ENCODE peak calls at places on chromosomes 11 and 22, in nine cellular contexts. M, B, N, D, Y, W, U, V and E are unnamed samples.

GRCh38 chr11:77724639-77725038 is 87.0 kb upstream of the CLNS1A start:
- DNase-seq in M (no peak), B (no peak), N (no peak), D (no peak), Y (no peak), W (no peak), U (no peak), V (no peak), E (no peak)

GRCh38 chr11:9096427-9096826 is 5.0 kb upstream of the SCUBE2 start:
- DNase-seq in M (no peak), B (no peak), N (no peak), D (no peak), Y (no peak), W (no peak), U (no peak), V (no peak), E (no peak)

GRCh38 chr22:37643225-37643847 is 3.9 kb downstream of the SH3BP1 start:
- DNase-seq in M (peak), B (peak), N (peak), D (no peak), Y (peak), W (peak), U (peak), V (peak), E (peak)

GRCh38 chr11:89495951-89496350 is 4.8 kb upstream of the NOX4 start:
- DNase-seq in M (peak), B (peak), N (no peak), D (peak), Y (peak), W (peak), U (peak), V (no peak), E (peak)

GRCh38 chr11:2268911-2269600 is 1.3 kb downstream of the ASCL2 start:
- DNase-seq in M (no peak), B (no peak), N (peak), D (no peak), Y (peak), W (peak), U (peak), V (peak), E (no peak)

GRCh38 chr11:36056160-36056751 is 112.4 kb downstream of the LDLRAD3 start:
- DNase-seq in M (no peak), B (peak), N (no peak), D (no peak), Y (peak), W (no peak), U (no peak), V (no peak), E (no peak)

GRCh38 chr11:122628691-122629555 is 26.6 kb upstream of the UBASH3B start:
- DNase-seq in M (peak), B (peak), N (peak), D (no peak), Y (peak), W (peak), U (peak), V (peak), E (peak)

GRCh38 chr11:124081496-124081895 is 33.8 kb upstream of the VWA5A start:
- DNase-seq in M (no peak), B (no peak), N (no peak), D (no peak), Y (no peak), W (no peak), U (no peak), V (no peak), E (no peak)

GRCh38 chr22:41092847-41093371 is 517 bp downstream of the EP300 start:
- DNase-seq in M (no peak), B (peak), N (no peak), D (no peak), Y (no peak), W (no peak), U (peak), V (no peak), E (no peak)

GRCh38 chr11:1012291-1012690 is 24.2 kb downstream of the MUC6 start:
- DNase-seq in M (no peak), B (no peak), N (no peak), D (no peak), Y (no peak), W (no peak), U (no peak), V (no peak), E (no peak)

GRCh38 chr11:44899959-44900358 is 50.7 kb downstream of the TP53I11 start:
- DNase-seq in M (no peak), B (peak), N (peak), D (no peak), Y (no peak), W (no peak), U (peak), V (no peak), E (no peak)

GRCh38 chr11:69013009-69013951 is at the start of gene MRGPRF:
- DNase-seq in M (peak), B (peak), N (no peak), D (peak), Y (peak), W (peak), U (peak), V (peak), E (no peak)

GRCh38 chr22:37663521-37664140 is 5.1 kb downstream of the PDXP start:
- DNase-seq in M (no peak), B (peak), N (no peak), D (no peak), Y (no peak), W (no peak), U (no peak), V (no peak), E (no peak)

GRCh38 chr11:57313788-57314135 is 11.0 kb downstream of the TNKS1BP1 start:
- DNase-seq in M (no peak), B (no peak), N (no peak), D (no peak), Y (no peak), W (no peak), U (no peak), V (no peak), E (no peak)

GRCh38 chr11:107043242-107043991 is 25.1 kb upstream of the GUCY1A2 start:
- DNase-seq in M (no peak), B (peak), N (no peak), D (peak), Y (peak), W (no peak), U (peak), V (no peak), E (peak)

GRCh38 chr22:50269573-50270301 is 443 bp downstream of the MAPK11 start:
- DNase-seq in M (no peak), B (no peak), N (peak), D (no peak), Y (no peak), W (peak), U (peak), V (no peak), E (no peak)